ENCODE peak calls at places on chromosomes 4 and X, in four cellular contexts. F, R, K and P are unnamed samples.

GRCh38 chr4:182188622-182189021 is 54.6 kb upstream of the TENM3 start:
- DNase-seq in R (no peak), F (no peak), K (no peak), P (no peak)

GRCh38 chrX:14916017-14916674 is 42.9 kb downstream of the MOSPD2 start:
- DNase-seq in F (no peak), R (no peak), K (peak; percentile 10), P (no peak)

GRCh38 chr4:69707807-69708206 is 52.6 kb downstream of the SULT1B1 start:
- DNase-seq in R (no peak), F (no peak), K (no peak), P (no peak)

GRCh38 chrX:133921764-133922389 is 63.5 kb downstream of the GPC3 start:
- DNase-seq in R (peak; percentile 16), K (peak; percentile 71), F (no peak), P (peak; percentile 42)

GRCh38 chr4:4640692-4641091 is 98.8 kb upstream of the STX18 start:
- DNase-seq in R (peak; percentile 41), K (no peak), F (no peak), P (no peak)

GRCh38 chr4:2847297-2847871 is 3.7 kb downstream of the ADD1 start:
- DNase-seq in K (no peak), F (no peak), R (no peak), P (peak; percentile 54)

GRCh38 chrX:46477435-46477834 is 67.8 kb downstream of the ZNF674 start:
- DNase-seq in F (no peak), R (no peak), K (no peak), P (no peak)

GRCh38 chr4:99062120-99062519 is 26.5 kb downstream of the ADH5 start:
- DNase-seq in R (no peak), K (no peak), F (no peak), P (no peak)

GRCh38 chrX:72620550-72621145 is 48.0 kb upstream of the HDAC8 start:
- DNase-seq in F (no peak), R (no peak), K (no peak), P (no peak)

GRCh38 chr4:27357283-27357682 is 496.6 kb downstream of the STIM2 start:
- DNase-seq in F (no peak), K (no peak), R (no peak), P (no peak)

GRCh38 chr4:34723606-34724005 is 1520.7 kb downstream of the ARAP2 start:
- DNase-seq in R (no peak), F (no peak), K (no peak), P (no peak)

GRCh38 chrX:15678339-15678738 is 13.7 kb upstream of the CLTRN start:
- DNase-seq in K (no peak), R (no peak), F (no peak), P (no peak)

GRCh38 chrX:39956803-39957394 is 140.9 kb downstream of the BCOR start:
- DNase-seq in F (no peak), K (no peak), R (no peak), P (no peak)

GRCh38 chr4:181637186-181638105 is 605.8 kb upstream of the TENM3 start:
- DNase-seq in F (no peak), R (no peak), K (no peak), P (no peak)

GRCh38 chr4:89838005-89838404 is 1.0 kb upstream of the SNCA start:
- DNase-seq in F (no peak), R (peak; percentile 47), K (no peak), P (no peak)

GRCh38 chr4:80798082-80798481 is 232.4 kb upstream of the BMP3 start:
- DNase-seq in F (no peak), R (no peak), K (no peak), P (no peak)

GRCh38 chr4:148447672-148448071 is 5.5 kb upstream of the NR3C2 start:
- DNase-seq in R (no peak), K (no peak), F (no peak), P (no peak)

GRCh38 chr4:962231-963208 is 10.8 kb downstream of the DGKQ start:
- DNase-seq in R (no peak), F (no peak), K (peak; percentile 59), P (no peak)

GRCh38 chr4:67918428-67918827 is 34.6 kb upstream of the TMPRSS11D start:
- DNase-seq in F (no peak), R (no peak), K (no peak), P (no peak)
- TF ChIP-seq CTCF in F (peak; percentile 32), R (peak; percentile 56), K (peak; percentile 37), P (peak; percentile 12)

GRCh38 chrX:131746491-131746968 is 202.7 kb downstream of the OR13H1 start:
- DNase-seq in K (peak; percentile 77), F (peak; percentile 83), R (peak; percentile 62), P (peak; percentile 36)

GRCh38 chrX:131745942-131746489 is 202.1 kb downstream of the OR13H1 start:
- DNase-seq in K (no peak), F (peak; percentile 41), R (no peak), P (no peak)

GRCh38 chrX:131752493-131753198 is 208.8 kb downstream of the OR13H1 start:
- DNase-seq in F (peak; percentile 64), K (no peak), R (peak; percentile 14), P (no peak)

GRCh38 chrX:131747173-131747572 is 203.3 kb downstream of the OR13H1 start:
- DNase-seq in K (no peak), R (peak; percentile 39), F (peak; percentile 68), P (peak; percentile 30)
- H3K4me3 ChIP-seq in K (no peak overlapping the region), R (peak overlapping the region; percentile 67), F (peak overlapping the region; percentile 55), P (no peak overlapping the region)

GRCh38 chr4:74283614-74284013 is 24.7 kb upstream of the EPGN start:
- DNase-seq in K (no peak), R (no peak), F (no peak), P (no peak)
- TF ChIP-seq CTCF in K (no peak), R (no peak), F (no peak), P (no peak)

DNA sequence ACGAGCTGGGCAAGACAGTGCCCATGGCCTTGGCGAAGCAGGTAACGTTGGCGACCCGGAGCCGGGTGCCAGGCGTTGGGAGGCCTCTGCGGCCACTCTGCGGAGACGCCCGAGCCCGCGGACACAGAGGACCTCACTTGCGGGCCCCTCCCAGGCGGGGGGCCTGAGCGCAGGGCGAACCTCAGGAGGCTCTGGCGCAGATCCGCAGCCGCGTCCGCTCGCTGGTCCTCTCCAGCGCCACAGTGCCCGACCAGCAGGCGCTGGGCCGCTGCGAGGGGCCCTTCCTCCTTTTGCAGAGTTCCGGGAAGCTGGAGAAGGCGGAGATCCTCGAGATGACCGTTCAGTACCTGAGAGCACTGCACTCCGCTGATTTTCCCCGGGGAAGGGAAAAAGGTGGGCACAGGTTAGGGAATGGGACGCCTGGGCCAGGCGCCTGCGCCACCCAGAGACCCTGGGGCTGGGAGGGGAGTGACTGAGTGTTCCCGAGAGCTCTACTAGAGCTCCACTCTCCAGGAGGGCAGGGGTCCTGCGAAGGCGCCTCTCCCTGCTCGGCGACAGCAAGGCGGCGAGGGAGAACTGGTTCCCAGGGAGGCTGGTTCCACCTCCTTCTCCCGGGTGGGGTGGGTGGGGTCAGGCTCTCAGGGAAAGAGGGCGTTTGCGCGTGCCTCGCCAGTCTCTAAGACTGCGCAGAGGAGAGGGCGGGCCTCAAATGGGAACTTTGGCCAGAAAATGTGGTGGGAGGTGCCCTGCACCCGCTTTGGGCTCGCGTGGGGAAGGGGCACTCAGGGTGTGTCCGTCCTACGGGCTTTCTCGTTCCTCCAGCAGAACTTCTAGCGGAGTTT is 1.4 kb downstream of the HELT start:
- DNase-seq in K (no peak), R (peak; percentile 49), F (no peak), P (no peak)
- H3K4me3 ChIP-seq in K (no peak overlapping the region), R (no peak overlapping the region), F (no peak overlapping the region), P (no peak overlapping the region)

GRCh38 chrX:154526901-154527675 is 11.1 kb upstream of the FAM3A start:
- DNase-seq in R (peak; percentile 72), K (peak; percentile 77), F (peak; percentile 64), P (peak; percentile 76)
- TF ChIP-seq CTCF in R (peak; percentile 64), K (peak; percentile 63), F (peak; percentile 55), P (peak; percentile 45)